ENCODE peak calls at places on chromosome 21, in five cellular contexts. I, U, Z, N and B are unnamed samples.
A peak's percentile ranks its signal among the peaks of the same experiment; 100 is the strongest.

GRCh38 chr21:43316156-43316845 is 110.6 kb downstream of the SIK1 start:
- DNase-seq in U (no peak), I (no peak), N (no peak), Z (no peak), B (no peak)

GRCh38 chr21:46111857-46112730 is 14.2 kb downstream of the COL6A2 start:
- DNase-seq in U (no peak), Z (no peak), I (no peak), N (no peak), B (no peak)

GRCh38 chr21:42080788-42081083 is 9.6 kb downstream of the UMODL1 start:
- DNase-seq in Z (peak; percentile 96), N (peak; percentile 17), I (no peak), U (no peak), B (no peak)

GRCh38 chr21:33968082-33968997 is 52.7 kb upstream of the ATP5PO start:
- DNase-seq in N (peak; percentile 70), U (no peak), I (peak; percentile 97), Z (peak; percentile 85), B (peak; percentile 90)

GRCh38 chr21:28975401-28975800 is 17.3 kb downstream of the LTN1 start:
- DNase-seq in N (no peak), Z (peak; percentile 77), I (no peak), U (no peak), B (no peak)

GRCh38 chr21:40990366-40990765 is 143.4 kb upstream of the DSCAM start:
- DNase-seq in N (no peak), Z (no peak), I (no peak), U (no peak), B (no peak)

GRCh38 chr21:41368361-41369104 is 6.7 kb downstream of the MX2 start:
- DNase-seq in N (no peak), I (no peak), Z (no peak), U (no peak), B (no peak)

GRCh38 chr21:42375141-42375905 is 9.0 kb upstream of the TFF1 start:
- DNase-seq in U (no peak), Z (no peak), I (no peak), N (no peak), B (no peak)

GRCh38 chr21:42248783-42249597 is 30.1 kb downstream of the ABCG1 start:
- DNase-seq in Z (no peak), N (no peak), U (no peak), I (no peak), B (no peak)

GRCh38 chr21:29077651-29078090 is 4.2 kb upstream of the CCT8 start:
- DNase-seq in I (peak; percentile 66), Z (no peak), N (no peak), U (no peak), B (peak; percentile 26)

GRCh38 chr21:42974832-42975820 is 764 bp downstream of the PKNOX1 start:
- DNase-seq in N (peak; percentile 46), U (no peak), I (peak; percentile 59), Z (peak; percentile 83), B (peak; percentile 57)

GRCh38 chr21:42384999-42385398 is 10.9 kb downstream of the TMPRSS3 start:
- DNase-seq in U (no peak), I (no peak), N (no peak), Z (no peak), B (peak; percentile 21)

GRCh38 chr21:46363698-46364097 is 39.7 kb downstream of the PCNT start:
- DNase-seq in U (no peak), Z (no peak), I (no peak), N (no peak), B (no peak)

GRCh38 chr21:27277122-27277521 is 310.2 kb upstream of the ADAMTS5 start:
- DNase-seq in U (no peak), I (no peak), N (no peak), Z (no peak), B (no peak)

GRCh38 chr21:42839271-42840231 is 39.8 kb downstream of the WDR4 start:
- DNase-seq in I (no peak), N (no peak), U (no peak), Z (no peak), B (no peak)

GRCh38 chr21:41953249-41953830 is 478 bp downstream of the C2CD2 start:
- DNase-seq in N (peak; percentile 31), Z (peak; percentile 65), U (no peak), I (no peak), B (peak; percentile 23)

GRCh38 chr21:42413500-42413899 is 9.8 kb downstream of the UBASH3A start:
- DNase-seq in I (no peak), Z (no peak), U (no peak), N (no peak), B (no peak)

GRCh38 chr21:42925114-42925907 is at the start of gene ERVH48-1:
- DNase-seq in Z (no peak), N (no peak), I (no peak), U (no peak), B (no peak)

GRCh38 chr21:26159869-26160268 is 10.7 kb downstream of the APP start:
- DNase-seq in I (no peak), U (no peak), N (no peak), Z (no peak), B (peak; percentile 28)

GRCh38 chr21:40334159-40334558 is 466.9 kb downstream of the PCP4 start:
- DNase-seq in Z (no peak), N (no peak), U (no peak), I (no peak), B (no peak)

GRCh38 chr21:27564684-27565280 is 597.9 kb upstream of the ADAMTS5 start:
- DNase-seq in N (peak; percentile 42), Z (peak; percentile 55), U (no peak), I (peak; percentile 68), B (peak; percentile 52)

GRCh38 chr21:43845386-43845785 is 19.6 kb upstream of the AGPAT3 start:
- DNase-seq in N (no peak), Z (no peak), I (no peak), U (no peak), B (no peak)

GRCh38 chr21:26795866-26796329 is 49.3 kb downstream of the ADAMTS1 start:
- DNase-seq in I (peak; percentile 6), U (no peak), N (peak; percentile 73), Z (peak; percentile 86), B (peak; percentile 84)

GRCh38 chr21:33908760-33909159 is 6.8 kb downstream of the ATP5PO start:
- DNase-seq in N (no peak), I (no peak), U (no peak), Z (no peak), B (no peak)

GRCh38 chr21:19609611-19610010 is 1206.0 kb upstream of the TMPRSS15 start:
- DNase-seq in U (no peak), Z (no peak), I (no peak), N (no peak), B (peak; percentile 28)

GRCh38 chr21:33418686-33419085 is 15.5 kb downstream of the IFNGR2 start:
- DNase-seq in Z (no peak), N (no peak), U (no peak), I (peak; percentile 52), B (no peak)

GRCh38 chr21:46427516-46427915 is 31.2 kb upstream of the DIP2A start:
- DNase-seq in U (no peak), I (no peak), N (no peak), Z (no peak), B (no peak)

GRCh38 chr21:41686664-41687063 is 80.2 kb downstream of the RIPK4 start:
- DNase-seq in U (no peak), Z (no peak), N (no peak), I (no peak), B (no peak)

GRCh38 chr21:42465008-42465878 is 30.8 kb downstream of the RSPH1 start:
- DNase-seq in Z (no peak), U (no peak), N (no peak), I (no peak), B (no peak)

GRCh38 chr21:15249285-15249993 is 184.6 kb upstream of the NRIP1 start:
- DNase-seq in Z (no peak), U (no peak), N (no peak), I (peak; percentile 84), B (peak; percentile 11)

GRCh38 chr21:17688912-17689874 is 76.5 kb upstream of the BTG3 start:
- DNase-seq in U (peak; percentile 4), I (no peak), Z (no peak), N (peak; percentile 96), B (peak; percentile 96)
- H2AFZ ChIP-seq in U (no peak overlapping the region), I (no peak overlapping the region), Z (no peak overlapping the region), N (peak overlapping the region; percentile 83), B (peak overlapping the region; percentile 79)

GRCh38 chr21:35006248-35006647 is 42.9 kb downstream of the RUNX1 start:
- DNase-seq in U (no peak), I (no peak), Z (no peak), N (no peak), B (no peak)
- H4K20me1 ChIP-seq in U (no peaks in the 10 kb centered on the region), I (no peaks in the 10 kb centered on the region), Z (no peaks in the 10 kb centered on the region), N (no peaks in the 10 kb centered on the region), B (peaks cover 6% of the 10 kb centered on the region)

GRCh38 chr21:32403201-32403701 is 9.3 kb upstream of the EVA1C start:
- DNase-seq in Z (peak; percentile 78), N (peak; percentile 47), U (no peak), I (peak; percentile 86), B (peak; percentile 88)
- H3K4me3 ChIP-seq in Z (no peak overlapping the region), N (no peak overlapping the region), U (no peak overlapping the region), I (no peak overlapping the region), B (no peak overlapping the region)

DNA sequence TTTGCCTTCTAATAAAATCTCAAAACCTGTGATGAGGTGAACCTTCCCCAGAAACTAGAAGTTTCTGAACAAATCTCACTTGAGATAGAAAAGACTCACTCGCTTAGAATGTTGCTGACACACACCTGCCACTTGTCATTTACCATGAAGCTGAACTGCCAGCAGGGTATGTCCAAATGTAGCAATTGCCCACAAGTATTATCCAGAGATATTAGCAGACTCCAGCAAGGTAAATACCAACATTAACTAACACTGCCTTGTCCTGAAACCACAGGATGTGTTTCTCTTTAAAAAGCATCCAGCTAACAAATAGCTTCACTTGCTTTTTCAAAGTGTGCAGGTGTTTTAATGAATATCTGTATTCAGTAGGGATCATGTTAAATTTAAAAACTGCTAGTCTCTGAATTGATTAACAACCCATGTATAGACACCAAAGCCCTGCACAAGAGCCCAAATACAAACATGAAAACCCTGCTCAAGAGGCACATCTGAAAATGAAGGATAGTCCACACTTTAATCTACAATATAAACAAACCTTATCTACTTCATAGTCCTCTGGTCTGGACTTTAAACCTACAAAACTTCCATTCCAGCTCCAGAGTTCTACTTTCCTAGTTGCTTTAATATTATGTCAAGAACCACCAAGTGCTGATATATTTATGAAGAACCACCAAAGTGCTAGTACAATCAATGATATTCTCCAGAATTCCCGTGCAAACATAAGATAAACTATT is 19.3 kb downstream of the KRTAP8-1 start:
- DNase-seq in N (no peak), U (no peak), Z (no peak), I (no peak), B (no peak)
- H2AFZ ChIP-seq in N (no peak overlapping the region), U (no peak overlapping the region), Z (no peak overlapping the region), I (no peak overlapping the region), B (no peak overlapping the region)